ENCODE peak calls at places on chromosomes 7 and 10, in seven cellular contexts. H is activated effector memory CD4-positive, alpha-beta T cell treated with anti-CD3 and anti-CD28 coated beads, Interleukin-2, amount 50 U/mL, for 16 hours; O is heart left ventricle; B is NCI-H1436; U is hepatic stellate cell; L is osteocyte; P is A673. F is an unnamed sample.

GRCh38 chr7:74544706-74545469 is 91.2 kb downstream of the GTF2IRD1 start:
- DNase-seq in H (peak; percentile 66), O (no peak), B (no peak), U (no peak), L (no peak), P (peak; percentile 52), F (peak; percentile 66)

GRCh38 chr7:519974-520458 is 370 bp upstream of the PDGFA start:
- DNase-seq in H (peak; percentile 67), O (peak; percentile 64), B (peak; percentile 24), U (peak; percentile 85), L (peak; percentile 92), P (peak; percentile 56), F (peak; percentile 49)

GRCh38 chr7:128740996-128741395 is 1.8 kb downstream of the CALU start:
- DNase-seq in H (no peak), O (peak; percentile 32), B (no peak), U (no peak), L (no peak), P (no peak), F (peak; percentile 38)

GRCh38 chr7:47291461-47292051 is 290.4 kb downstream of the TNS3 start:
- DNase-seq in H (no peak), O (no peak), B (no peak), U (peak; percentile 88), L (no peak), P (no peak), F (peak; percentile 44)

GRCh38 chr10:102375867-102376266 is 19.6 kb upstream of the NFKB2 start:
- DNase-seq in H (no peak), O (no peak), B (no peak), U (no peak), L (no peak), P (no peak), F (no peak)

GRCh38 chr10:89591796-89592271 is 53.2 kb downstream of the PANK1 start:
- DNase-seq in H (no peak), O (peak; percentile 47), B (no peak), U (peak; percentile 11), L (no peak), P (no peak), F (peak; percentile 58)

GRCh38 chr7:100100420-100101015 is 679 bp downstream of the MCM7 start:
- DNase-seq in H (peak; percentile 95), O (peak; percentile 95), B (peak; percentile 90), U (peak; percentile 97), L (peak; percentile 99), P (peak; percentile 97), F (peak; percentile 97)

GRCh38 chr10:10927608-10928007 is 90.1 kb upstream of the CELF2 start:
- DNase-seq in H (no peak), O (no peak), B (no peak), U (no peak), L (no peak), P (no peak), F (no peak)

GRCh38 chr7:75050501-75050900 is 23.1 kb downstream of the RCC1L start:
- DNase-seq in H (no peak), O (no peak), B (no peak), U (no peak), L (no peak), P (no peak), F (no peak)

GRCh38 chr7:44867073-44867990 is 18.0 kb downstream of the PURB start:
- DNase-seq in H (no peak), O (no peak), B (no peak), U (peak; percentile 82), L (no peak), P (peak; percentile 44), F (peak; percentile 30)

GRCh38 chr7:23712368-23713284 is 2.6 kb downstream of the STK31 start:
- DNase-seq in H (no peak), O (no peak), B (peak; percentile 32), U (peak; percentile 55), L (no peak), P (peak; percentile 73), F (peak; percentile 79)

GRCh38 chr7:35356495-35356894 is 102.6 kb upstream of the TBX20 start:
- DNase-seq in H (no peak), O (no peak), B (no peak), U (no peak), L (no peak), P (no peak), F (no peak)

GRCh38 chr7:138378741-138379559 is 81.1 kb upstream of the TRIM24 start:
- DNase-seq in H (no peak), O (no peak), B (no peak), U (no peak), L (no peak), P (no peak), F (no peak)

GRCh38 chr7:64515330-64515729 is 47.5 kb downstream of the ZNF680 start:
- DNase-seq in H (no peak), O (no peak), B (no peak), U (no peak), L (no peak), P (no peak), F (no peak)